ENCODE peak calls at places on chromosomes 4 and X, in five cellular contexts. I, N, S, B and J are unnamed samples.
A peak's percentile ranks its signal among the peaks of the same experiment; 100 is the strongest.

GRCh38 chr4:189022441-189023035 is 883.3 kb downstream of the TRIML1 start:
- DNase-seq in I (no peak), N (no peak), S (no peak), B (no peak), J (no peak)

GRCh38 chr4:186190456-186191265 is 706 bp upstream of the CYP4V2 start:
- DNase-seq in I (no peak), N (peak; percentile 86), S (no peak), B (peak; percentile 75), J (peak; percentile 33)

GRCh38 chr4:13289391-13289790 is 194.7 kb downstream of the RAB28 start:
- DNase-seq in I (no peak), N (no peak), S (no peak), B (no peak), J (no peak)

GRCh38 chrX:43836435-43837184 is 45.6 kb downstream of the MAOB start:
- DNase-seq in I (peak; percentile 7), N (peak; percentile 12), S (no peak), B (no peak), J (no peak)

GRCh38 chr4:176635372-176636261 is 157.1 kb downstream of the VEGFC start:
- DNase-seq in I (no peak), N (no peak), S (no peak), B (no peak), J (no peak)

GRCh38 chr4:112523008-112523440 is 7.0 kb upstream of the NEUROG2 start:
- DNase-seq in I (no peak), N (no peak), S (no peak), B (no peak), J (no peak)

GRCh38 chr4:6137027-6137746 is 63.2 kb downstream of the JAKMIP1 start:
- DNase-seq in I (no peak), N (no peak), S (no peak), B (peak; percentile 39), J (no peak)

GRCh38 chr4:71187399-71188196 is 151.2 kb upstream of the SLC4A4 start:
- DNase-seq in I (no peak), N (no peak), S (peak; percentile 60), B (peak; percentile 68), J (peak; percentile 35)

GRCh38 chrX:143663755-143664154 is 27.9 kb upstream of the SLITRK4 start:
- DNase-seq in I (no peak), N (no peak), S (no peak), B (no peak), J (no peak)

GRCh38 chrX:13471269-13471668 is 98.1 kb upstream of the EGFL6 start:
- DNase-seq in I (no peak), N (no peak), S (no peak), B (no peak), J (no peak)

GRCh38 chr4:10981611-10982010 is 297.0 kb upstream of the CLNK start:
- DNase-seq in I (no peak), N (no peak), S (no peak), B (no peak), J (no peak)

GRCh38 chr4:148980782-148981181 is 538.6 kb upstream of the NR3C2 start:
- DNase-seq in I (no peak), N (no peak), S (no peak), B (no peak), J (no peak)

GRCh38 chrX:17547658-17548057 is 172.7 kb downstream of the NHS start:
- DNase-seq in I (peak; percentile 39), N (no peak), S (peak; percentile 87), B (peak; percentile 78), J (no peak)

GRCh38 chr4:54487491-54487890 is 170.3 kb upstream of the KIT start:
- DNase-seq in I (no peak), N (no peak), S (no peak), B (no peak), J (no peak)

GRCh38 chrX:44042731-44043130 is 69.5 kb upstream of the NDP start:
- DNase-seq in I (no peak), N (no peak), S (no peak), B (no peak), J (no peak)

GRCh38 chrX:57817302-57817701 is 93.0 kb downstream of the ZXDA start:
- DNase-seq in I (no peak), N (no peak), S (no peak), B (no peak), J (no peak)

GRCh38 chr4:84498203-84499026 is 677 bp downstream of the NKX6-1 start:
- DNase-seq in I (peak; percentile 8), N (peak; percentile 46), S (no peak), B (no peak), J (no peak)

GRCh38 chr4:99885063-99885664 is 9.1 kb downstream of the LAMTOR3 start:
- DNase-seq in I (peak; percentile 22), N (peak; percentile 23), S (no peak), B (no peak), J (no peak)

GRCh38 chr4:7649411-7649740 is 214.6 kb upstream of the PSAPL1 start:
- DNase-seq in I (no peak), N (no peak), S (no peak), B (no peak), J (no peak)

GRCh38 chrX:153818571-153819397 is 11.6 kb downstream of the PDZD4 start:
- DNase-seq in I (no peak), N (peak; percentile 90), S (peak; percentile 49), B (no peak), J (no peak)

GRCh38 chrX:42975906-42976305 is 197.9 kb upstream of the PPP1R2C start:
- DNase-seq in I (no peak), N (no peak), S (no peak), B (no peak), J (no peak)

GRCh38 chr4:145567471-145567870 is 51.7 kb upstream of the MMAA start:
- DNase-seq in I (no peak), N (no peak), S (no peak), B (no peak), J (no peak)

GRCh38 chr4:56613101-56613862 is 67.8 kb downstream of the HOPX start:
- DNase-seq in I (no peak), N (no peak), S (no peak), B (no peak), J (peak; percentile 26)

GRCh38 chrX:131987252-131987651 is 35.9 kb upstream of the STK26 start:
- DNase-seq in I (no peak), N (no peak), S (no peak), B (no peak), J (no peak)

GRCh38 chr4:52877694-52878093 is 15.6 kb downstream of the RASL11B start:
- DNase-seq in I (no peak), N (no peak), S (no peak), B (no peak), J (no peak)

GRCh38 chrX:111131572-111131971 is 35.6 kb downstream of the PAK3 start:
- DNase-seq in I (no peak), N (no peak), S (no peak), B (no peak), J (no peak)

GRCh38 chrX:151970661-151971060 is 3.8 kb downstream of the GABRE start:
- DNase-seq in I (no peak), N (no peak), S (peak; percentile 29), B (peak; percentile 83), J (no peak)

GRCh38 chr4:86895692-86896488 is 3.7 kb upstream of the C4orf36 start:
- DNase-seq in I (peak; percentile 61), N (peak; percentile 58), S (no peak), B (no peak), J (peak; percentile 58)

GRCh38 chr4:10554694-10555093 is 97.5 kb upstream of the ZNF518B start:
- DNase-seq in I (peak; percentile 56), N (peak; percentile 44), S (peak; percentile 35), B (no peak), J (peak; percentile 45)

DNA sequence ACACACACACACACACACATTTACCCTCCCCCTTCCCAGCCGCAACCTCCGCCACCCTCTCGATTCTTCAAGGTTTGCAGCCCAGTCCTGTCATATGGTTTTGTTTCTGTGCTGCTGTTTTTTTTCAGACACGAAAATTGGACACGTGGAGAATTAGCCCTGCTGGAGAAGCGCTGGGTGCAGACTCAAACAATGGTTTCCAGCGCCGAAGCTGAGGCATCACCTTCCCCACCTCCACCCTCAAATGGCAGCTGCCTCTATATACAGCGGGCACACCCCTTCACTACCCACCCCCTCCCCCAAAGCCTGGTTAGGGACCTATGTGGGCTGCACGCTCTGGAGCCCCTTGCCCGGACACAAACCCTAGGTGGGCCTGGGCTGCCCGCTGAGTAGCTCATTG is 87.9 kb downstream of the BCOR start:
- DNase-seq in I (no peak), N (peak; percentile 66), S (no peak), B (no peak), J (no peak)
- H3K4me3 ChIP-seq in I (no peak overlapping the region), N (no peak overlapping the region), S (no peak overlapping the region), B (no peak overlapping the region), J (no peak overlapping the region)

GRCh38 chr4:8786166-8786565 is 85.5 kb downstream of the HMX1 start:
- DNase-seq in I (no peak), N (no peak), S (no peak), B (no peak), J (no peak)
- H3K9me3 ChIP-seq in I (no peaks in the 10 kb centered on the region), N (no peaks in the 10 kb centered on the region), S (no peaks in the 10 kb centered on the region), B (no peaks in the 10 kb centered on the region), J (no peaks in the 10 kb centered on the region)

DNA sequence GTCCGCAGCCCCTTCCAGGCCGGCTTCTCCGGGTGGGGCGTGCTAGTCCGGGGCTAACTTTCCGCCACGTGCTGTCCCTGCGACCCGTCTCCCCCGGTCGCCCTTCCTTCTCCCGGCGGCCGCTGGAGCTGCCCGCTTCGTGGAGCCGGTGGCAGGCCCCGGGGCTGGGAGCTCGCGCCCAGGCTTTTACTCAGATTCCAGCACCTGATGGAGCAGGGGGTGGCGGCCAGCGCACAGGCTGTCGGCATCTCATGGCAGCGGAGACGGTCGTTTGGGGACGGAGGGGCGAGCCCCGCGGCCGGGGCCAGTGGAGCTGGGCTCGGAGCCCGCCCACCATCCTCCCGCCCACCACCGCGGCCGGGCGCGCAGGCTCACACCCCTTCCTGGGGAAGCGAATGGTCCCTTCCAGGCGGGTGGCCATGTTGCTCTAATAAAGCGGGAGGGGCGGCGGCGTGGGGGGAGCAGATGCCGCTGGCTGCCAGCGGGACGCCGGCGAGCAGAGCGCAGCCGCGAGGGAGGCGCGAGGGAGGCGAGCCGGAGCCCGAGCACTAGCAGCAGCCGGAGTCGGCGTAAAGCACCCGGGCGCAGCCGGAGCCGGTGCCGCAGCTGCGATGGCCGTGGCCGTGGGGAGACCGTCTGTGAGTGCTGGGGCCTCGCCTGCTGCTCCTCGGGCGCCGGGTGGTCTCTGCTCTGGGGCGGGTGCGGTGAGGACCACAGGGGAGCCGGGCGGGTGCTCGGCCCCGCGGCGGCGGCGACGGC is at the start of gene SEPTIN11:
- DNase-seq in I (peak; percentile 80), N (peak; percentile 97), S (peak; percentile 91), B (peak; percentile 97), J (peak; percentile 88)
- TF ChIP-seq POLR2AphosphoS5 in I (peak; percentile 89), N (peak; percentile 90), S (peak; percentile 98), B (peak; percentile 94), J (peak; percentile 84)

GRCh38 chr4:25030283-25031076 is at the start of gene LGI2:
- DNase-seq in I (no peak), N (peak; percentile 79), S (peak; percentile 68), B (peak; percentile 74), J (no peak)

GRCh38 chr4:25032126-25032525 is 1.4 kb upstream of the LGI2 start:
- DNase-seq in I (no peak), N (peak; percentile 13), S (no peak), B (no peak), J (no peak)

GRCh38 chr4:25031077-25031606 is 396 bp upstream of the LGI2 start:
- DNase-seq in I (no peak), N (peak; percentile 56), S (no peak), B (peak; percentile 68), J (no peak)

GRCh38 chr4:25029479-25030282 is 1.1 kb downstream of the LGI2 start:
- DNase-seq in I (no peak), N (peak; percentile 9), S (no peak), B (no peak), J (no peak)
- H3K4me3 ChIP-seq in I (no peak overlapping the region), N (no peak overlapping the region), S (peak overlapping the region; percentile 59), B (peak overlapping the region; percentile 20), J (peak overlapping the region; percentile 39)